ENCODE peak calls at places on chromosomes 11 and 22, in nine cellular contexts. V is HCT116, S is SK-N-SH, I is transverse colon, U is vagina, N is breast epithelium, K is endothelial cell of umbilical vein, E is sigmoid colon, J is H1. L is an unnamed sample. For H3K4me1, the result is how much of the 10 kb centered on the place peaks cover.

GRCh38 chr22:20569059-20570058 is 61.9 kb downstream of the MED15 start:
- DNase-seq in U (no peak), E (peak), I (peak), N (no peak), J (no peak), S (no peak), V (peak), K (no peak), L (peak)

GRCh38 chr22:22195265-22196017 is 49.1 kb upstream of the VPREB1 start:
- DNase-seq in V (peak), K (peak), N (peak), S (peak), U (no peak), E (no peak), I (peak), J (peak), L (peak)

GRCh38 chr11:45922425-45923082 is at the start of gene LARGE2:
- DNase-seq in J (no peak), K (no peak), I (peak), S (peak), V (no peak), U (no peak), E (no peak), N (peak), L (peak)

GRCh38 chr22:47176573-47177333 is 414.3 kb downstream of the TBC1D22A start:
- DNase-seq in K (no peak), U (no peak), V (no peak), N (peak), I (peak), E (peak), S (no peak), J (no peak), L (peak)

GRCh38 chr22:22394589-22394988 is 114.0 kb downstream of the ZNF280B start:
- DNase-seq in E (no peak), I (peak), J (no peak), N (no peak), S (no peak), U (peak), K (no peak), V (no peak), L (peak)

GRCh38 chr11:13784848-13785247 is 116.4 kb downstream of the FAR1 start:
- DNase-seq in N (peak), I (no peak), J (no peak), S (no peak), U (no peak), V (no peak), E (no peak), K (no peak), L (no peak)

GRCh38 chr11:7612661-7613393 is 60.5 kb downstream of the CYB5R2 start:
- DNase-seq in S (no peak), I (no peak), V (no peak), E (no peak), J (no peak), U (no peak), N (no peak), K (peak), L (no peak)

GRCh38 chr11:112795142-112795815 is 165.9 kb upstream of the NCAM1 start:
- DNase-seq in S (peak), N (no peak), K (no peak), J (peak), U (no peak), I (peak), V (peak), E (no peak), L (no peak)

GRCh38 chr22:42841444-42841843 is 15.6 kb downstream of the ARFGAP3 start:
- DNase-seq in K (no peak), J (no peak), E (no peak), N (no peak), I (no peak), U (no peak), V (no peak), S (no peak), L (no peak)

GRCh38 chr11:76606102-76606793 is 64.3 kb downstream of the LRRC32 start:
- DNase-seq in U (peak), J (no peak), I (no peak), N (peak), K (no peak), V (no peak), S (peak), E (no peak), L (no peak)

GRCh38 chr11:40269865-40270264 is 1189.6 kb downstream of the LRRC4C start:
- DNase-seq in K (no peak), N (no peak), J (no peak), V (no peak), U (no peak), I (no peak), E (no peak), S (no peak), L (no peak)

GRCh38 chr11:26621147-26621546 is 49.1 kb upstream of the MUC15 start:
- DNase-seq in S (no peak), E (no peak), J (no peak), V (no peak), N (no peak), I (no peak), K (no peak), U (no peak), L (no peak)

GRCh38 chr11:26286472-26287066 is 45.4 kb upstream of the ANO3 start:
- DNase-seq in E (no peak), U (no peak), V (no peak), S (peak), J (no peak), K (peak), I (no peak), N (no peak), L (no peak)

GRCh38 chr11:70623906-70624597 is 225.7 kb downstream of the CTTN start:
- DNase-seq in I (peak), E (no peak), S (no peak), V (no peak), U (no peak), J (no peak), K (no peak), N (no peak), L (no peak)

GRCh38 chr11:74321487-74322188 is 10.2 kb upstream of the P4HA3 start:
- DNase-seq in S (peak), N (no peak), V (no peak), U (no peak), E (no peak), I (no peak), K (peak), J (no peak), L (no peak)

GRCh38 chr22:44940121-44940520 is 69.7 kb downstream of the PHF21B start:
- DNase-seq in V (no peak), S (no peak), J (no peak), K (no peak), U (no peak), N (no peak), E (no peak), I (no peak), L (no peak)

GRCh38 chr22:35229865-35230264 is 27.4 kb upstream of the HMGXB4 start:
- DNase-seq in N (no peak), I (no peak), V (no peak), J (no peak), E (no peak), K (no peak), S (no peak), U (peak), L (no peak)

GRCh38 chr22:44777364-44777756 is 25.0 kb downstream of the ARHGAP8 start:
- DNase-seq in N (no peak), U (no peak), S (no peak), E (no peak), I (peak), V (no peak), J (no peak), K (no peak), L (no peak)

GRCh38 chr11:119108151-119108856 is 1.2 kb downstream of the C2CD2L start:
- DNase-seq in N (peak), I (peak), J (no peak), U (no peak), S (peak), V (no peak), K (no peak), E (no peak), L (peak)

GRCh38 chr11:7272373-7272772 is 20.7 kb downstream of the SYT9 start:
- DNase-seq in E (no peak), V (no peak), K (no peak), I (no peak), J (no peak), N (no peak), S (no peak), U (no peak), L (no peak)

GRCh38 chr11:124762077-124762623 is at the start of gene ESAM:
- DNase-seq in N (no peak), V (no peak), S (peak), J (no peak), I (peak), U (no peak), K (no peak), E (no peak), L (peak)

GRCh38 chr11:103547691-103548090 is 438.5 kb downstream of the DYNC2H1 start:
- DNase-seq in U (no peak), E (no peak), N (no peak), V (no peak), K (no peak), S (no peak), I (no peak), J (no peak), L (no peak)

GRCh38 chr22:41256254-41256897 is 15.6 kb upstream of the CHADL start:
- DNase-seq in I (no peak), E (no peak), S (no peak), U (no peak), J (no peak), K (peak), V (no peak), N (no peak), L (no peak)

GRCh38 chr11:112523477-112523876 is 262.8 kb upstream of the PLET1 start:
- DNase-seq in V (no peak), I (no peak), E (peak), U (no peak), N (no peak), J (no peak), K (no peak), S (peak), L (no peak)

GRCh38 chr11:57279131-57279530 is 42.1 kb upstream of the APLNR start:
- DNase-seq in J (no peak), E (no peak), K (peak), I (no peak), S (no peak), N (no peak), V (no peak), U (no peak), L (no peak)

GRCh38 chr22:19175026-19175601 is 3.4 kb downstream of the SLC25A1 start:
- DNase-seq in I (no peak), K (no peak), V (no peak), J (no peak), S (no peak), U (no peak), N (no peak), E (no peak), L (no peak)

GRCh38 chr11:125874556-125875124 is 12.8 kb upstream of the HYLS1 start:
- DNase-seq in U (no peak), S (peak), J (no peak), E (peak), N (no peak), K (peak), I (peak), V (peak), L (no peak)

GRCh38 chr11:100927579-100927978 is 202.0 kb downstream of the PGR start:
- DNase-seq in U (no peak), E (no peak), K (no peak), N (no peak), I (no peak), J (no peak), S (no peak), V (no peak), L (no peak)

GRCh38 chr11:122882189-122882808 is at the start of gene JHY:
- DNase-seq in N (no peak), U (no peak), K (no peak), I (no peak), E (no peak), S (no peak), J (no peak), V (no peak), L (no peak)

GRCh38 chr11:10125522-10126133 is 168.4 kb downstream of the SBF2 start:
- DNase-seq in K (no peak), J (no peak), I (no peak), N (no peak), U (no peak), S (no peak), E (no peak), V (no peak), L (no peak)

GRCh38 chr11:8258771-8259170 is 4.9 kb downstream of the LMO1 start:
- DNase-seq in J (no peak), S (no peak), V (no peak), I (no peak), K (no peak), E (peak), U (no peak), N (no peak), L (peak)

GRCh38 chr22:44942056-44942455 is 67.7 kb downstream of the PHF21B start:
- DNase-seq in J (no peak), I (no peak), V (no peak), E (no peak), S (peak), U (no peak), N (no peak), K (no peak), L (no peak)

GRCh38 chr11:101401245-101401644 is 182.6 kb downstream of the TRPC6 start:
- DNase-seq in J (no peak), E (no peak), I (no peak), S (no peak), N (no peak), V (no peak), U (no peak), K (no peak), L (no peak)

GRCh38 chr11:69044111-69045013 is 4.4 kb upstream of the TPCN2 start:
- DNase-seq in K (peak), U (no peak), I (peak), J (peak), E (peak), V (peak), N (peak), S (peak), L (peak)
- TF ChIP-seq CTCF in K (peak), U (no peak), I (peak), J (peak), E (peak), V (peak), N (no peak), S (peak), L (no peak)

DNA sequence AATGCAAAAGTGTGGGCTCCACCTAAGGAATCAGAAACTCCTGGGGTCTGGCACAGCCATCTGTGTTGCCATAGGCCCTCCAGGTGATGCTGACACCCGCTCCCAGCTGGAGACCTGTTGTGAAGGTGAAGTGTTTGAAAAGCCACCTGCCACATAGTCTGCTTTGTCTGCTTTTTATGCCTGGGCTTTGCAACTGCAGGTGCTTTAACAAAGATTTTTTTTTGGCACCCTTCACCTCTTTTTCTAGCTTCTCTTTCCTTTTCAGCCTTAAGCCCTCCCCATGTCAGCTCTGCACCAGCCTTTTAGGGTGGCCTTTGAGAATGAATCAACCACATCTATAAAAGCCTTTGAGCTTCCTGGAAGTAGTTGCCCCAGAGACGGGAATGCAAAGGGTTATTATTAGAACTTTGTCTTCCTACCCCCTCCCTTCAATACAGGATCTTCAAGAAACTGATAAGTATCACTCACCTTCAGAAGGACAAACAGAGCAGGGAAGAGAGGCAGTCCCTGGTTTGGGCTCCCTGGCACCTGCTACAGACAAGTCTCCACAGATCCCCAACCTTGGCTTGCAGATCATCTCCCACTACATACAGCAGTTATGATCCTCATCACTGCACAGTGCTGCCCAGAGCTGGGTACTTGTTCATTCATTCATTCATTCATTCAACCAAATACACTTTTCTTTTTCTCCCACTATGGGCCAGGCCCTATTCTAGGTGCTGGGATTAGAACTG is 8.1 kb downstream of the PVALB start:
- DNase-seq in U (no peak), J (no peak), N (no peak), I (no peak), K (no peak), S (no peak), V (no peak), E (no peak), L (no peak)
- TF ChIP-seq POLR2AphosphoS5 in U (no peak), J (no peak), N (no peak), I (no peak), K (no peak), S (no peak), V (no peak), E (no peak), L (no peak)

GRCh38 chr11:36151933-36152580 is 137.2 kb downstream of the COMMD9 start:
- DNase-seq in U (no peak), N (no peak), K (no peak), E (no peak), V (no peak), J (no peak), I (no peak), S (no peak), L (no peak)
- H3K4me1 ChIP-seq in U (under half), N (under half), K (under half), E (under half), V (under half), J (under half), I (under half), S (under half), L (under half)

GRCh38 chr22:50139843-50140415 is 30.6 kb upstream of the PANX2 start:
- DNase-seq in E (no peak), J (no peak), U (no peak), K (no peak), I (no peak), V (no peak), S (no peak), N (no peak), L (no peak)

GRCh38 chr22:50141462-50141861 is 29.1 kb upstream of the PANX2 start:
- DNase-seq in K (no peak), U (no peak), V (no peak), E (no peak), S (no peak), J (no peak), I (no peak), N (no peak), L (no peak)

GRCh38 chr22:50140615-50141014 is 29.9 kb upstream of the PANX2 start:
- DNase-seq in V (no peak), J (no peak), I (no peak), K (no peak), N (no peak), U (no peak), E (no peak), S (no peak), L (no peak)

GRCh38 chr22:50143096-50143495 is 27.4 kb upstream of the PANX2 start:
- DNase-seq in K (no peak), E (no peak), I (no peak), J (no peak), S (no peak), U (no peak), V (no peak), N (no peak), L (no peak)

DNA sequence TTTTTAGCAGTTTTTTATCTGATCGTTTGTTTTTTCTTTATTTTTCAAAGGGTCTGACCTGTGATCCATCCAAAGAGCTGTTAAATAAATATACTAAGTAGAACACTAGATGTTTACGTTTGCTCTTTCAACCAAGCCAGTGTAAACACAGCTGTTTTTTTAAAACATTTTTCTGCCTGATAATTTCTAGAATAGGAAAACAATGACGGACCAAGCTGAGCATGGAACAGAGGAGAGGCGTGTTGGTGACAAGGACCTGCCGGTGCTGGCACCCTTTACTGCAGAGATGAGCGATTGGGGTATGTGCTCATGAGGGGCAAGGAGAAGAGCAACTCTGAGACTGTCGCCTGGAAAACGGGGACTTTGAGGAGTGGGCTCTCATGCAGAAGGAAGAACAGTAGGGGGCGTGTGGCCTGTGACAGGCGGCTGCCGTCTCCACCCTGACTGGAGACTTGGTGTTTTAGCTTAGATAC is 28.6 kb upstream of the PANX2 start:
- DNase-seq in K (no peak), S (peak), E (peak), U (no peak), J (no peak), V (no peak), I (no peak), N (no peak), L (no peak)
- TF ChIP-seq CTCF in K (no peak), S (no peak), E (no peak), U (no peak), J (peak), V (no peak), I (no peak), N (no peak), L (no peak)

GRCh38 chr22:26672590-26673468 is 15.4 kb downstream of the MIAT start:
- DNase-seq in S (peak), V (peak), K (peak), U (no peak), N (peak), E (peak), J (peak), I (peak), L (peak)
- TF ChIP-seq POLR2AphosphoS5 in S (peak), V (peak), K (peak), U (peak), N (peak), E (peak), J (peak), I (peak), L (peak)

DNA sequence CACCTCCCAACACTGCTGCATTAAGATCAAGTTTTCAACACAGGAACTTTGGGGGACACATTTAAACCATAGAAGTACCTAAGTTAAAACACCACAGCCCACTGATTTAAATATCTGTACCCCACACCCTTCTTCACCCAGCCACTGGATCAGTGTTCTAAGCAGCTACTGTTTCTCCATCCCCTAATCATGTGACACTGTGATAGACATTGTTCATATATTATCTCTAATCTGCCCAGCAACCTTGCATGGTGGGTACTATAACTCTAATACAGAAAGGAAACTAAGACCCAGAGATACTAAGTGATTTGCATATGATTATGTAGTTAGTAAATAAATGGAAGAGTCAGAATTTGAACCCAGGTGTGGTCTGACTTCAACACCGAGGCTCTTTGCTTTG is 70.5 kb upstream of the NNMT start:
- DNase-seq in I (no peak), K (no peak), V (no peak), U (no peak), E (no peak), S (no peak), J (no peak), N (no peak), L (no peak)
- H3K4me1 ChIP-seq in I (under half), K (under half), V (under half), U (under half), E (under half), S (under half), J (under half), N (under half), L (under half)

DNA sequence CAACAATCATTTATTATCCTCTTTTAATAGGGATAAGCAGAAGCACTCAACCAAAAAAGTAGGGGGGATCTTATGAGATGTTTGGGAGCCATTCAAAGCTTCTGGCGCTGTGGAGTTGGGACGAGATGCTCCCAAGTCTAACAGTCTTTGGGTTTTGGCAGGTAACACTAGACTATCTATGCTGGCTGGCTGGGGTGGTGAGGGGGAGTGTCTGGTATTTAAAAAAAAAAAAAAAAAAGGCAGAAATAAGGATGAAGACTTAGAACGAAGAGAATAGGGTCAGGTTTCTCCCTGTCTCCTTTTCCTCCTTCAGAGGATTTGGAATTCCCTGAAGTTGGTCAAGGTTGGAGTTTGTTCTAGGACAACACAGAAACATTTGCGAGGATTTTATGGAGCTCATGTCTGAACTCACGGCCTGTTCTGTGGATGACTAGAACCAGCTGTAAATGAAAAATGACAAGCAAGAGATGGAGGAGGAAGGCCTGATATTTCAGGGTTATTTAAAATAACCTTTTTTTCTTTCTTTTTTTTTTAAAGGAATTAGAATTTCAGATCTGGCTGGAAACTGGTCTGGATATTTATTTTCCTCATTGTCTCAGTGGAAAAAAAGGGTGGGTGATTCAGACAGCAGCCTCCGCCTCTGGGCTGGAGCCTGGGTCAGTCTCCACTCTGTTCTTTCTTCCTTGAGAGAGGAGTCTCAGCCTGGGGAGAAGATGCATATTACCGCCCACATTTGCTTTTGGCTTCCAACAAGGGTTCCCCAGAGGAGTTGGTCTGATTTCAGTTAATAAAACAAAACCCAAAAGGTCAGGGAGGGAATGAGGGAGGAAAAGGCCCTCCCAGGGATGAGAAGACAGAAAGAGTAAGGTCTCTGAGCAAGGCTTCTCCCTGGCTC is 80.0 kb downstream of the USP35 start:
- DNase-seq in S (no peak), U (no peak), V (no peak), I (no peak), E (peak), J (no peak), K (peak), N (no peak), L (no peak)
- TF ChIP-seq CTCF in S (no peak), U (no peak), V (no peak), I (no peak), E (no peak), J (no peak), K (no peak), N (no peak), L (no peak)

L was measured in spleen.